ENCODE peak calls at places on chromosomes 6 and 20, in four cellular contexts. W is body of pancreas, I is AG10803, X is glutamatergic neuron. T is an unnamed sample.

GRCh38 chr20:60408435-60408834 is 450.2 kb downstream of the CDH26 start:
- DNase-seq in I (no peak), W (no peak), X (no peak), T (no peak)

GRCh38 chr6:164133095-164133494 is 718.6 kb downstream of the QKI start:
- DNase-seq in I (no peak), W (peak), X (no peak), T (no peak)

GRCh38 chr20:25237610-25238318 is 10.1 kb upstream of the PYGB start:
- DNase-seq in I (peak), W (peak), X (no peak), T (peak)

GRCh38 chr6:15962449-15962764 is 166.5 kb upstream of the MYLIP start:
- DNase-seq in W (no peak), I (peak), X (no peak), T (peak)

GRCh38 chr20:24682496-24683090 is 213.2 kb downstream of the SYNDIG1 start:
- DNase-seq in X (no peak), I (no peak), W (no peak), T (no peak)

GRCh38 chr20:52923123-52923543 is 49.0 kb upstream of the TSHZ2 start:
- DNase-seq in X (no peak), W (no peak), I (peak), T (no peak)

GRCh38 chr6:156776470-156776840 is 723 bp upstream of the ARID1B start:
- DNase-seq in X (no peak), I (no peak), W (peak), T (no peak)

GRCh38 chr6:29011276-29011734 is 6.2 kb upstream of the ZNF311 start:
- DNase-seq in I (peak), W (peak), X (peak), T (peak)

GRCh38 chr6:144283781-144284473 is 1.2 kb upstream of the UTRN start:
- DNase-seq in X (no peak), I (peak), W (no peak), T (peak)

GRCh38 chr20:36472656-36473071 is 68.7 kb upstream of the MYL9 start:
- DNase-seq in I (no peak), W (peak), X (no peak), T (no peak)

GRCh38 chr20:41649489-41649888 is 31.3 kb upstream of the CHD6 start:
- DNase-seq in X (no peak), W (no peak), I (no peak), T (no peak)

GRCh38 chr20:34604980-34605788 is 46.7 kb downstream of the MAP1LC3A start:
- DNase-seq in W (peak), I (peak), X (no peak), T (peak)

GRCh38 chr6:106360989-106361430 is 493 bp downstream of the CRYBG1 start:
- DNase-seq in I (no peak), X (peak), W (peak), T (no peak)

GRCh38 chr6:157376706-157377230 is 4.2 kb upstream of the ZDHHC14 start:
- DNase-seq in W (peak), I (peak), X (no peak), T (no peak)

GRCh38 chr20:3239026-3239866 is at the start of gene SLC4A11:
- DNase-seq in X (peak), I (peak), W (peak), T (peak)

GRCh38 chr6:56624046-56624727 is 18.5 kb downstream of the DST start:
- DNase-seq in W (no peak), X (no peak), I (no peak), T (no peak)

GRCh38 chr6:11650297-11650696 is 112.7 kb downstream of the TMEM170B start:
- DNase-seq in W (no peak), X (no peak), I (peak), T (peak)

GRCh38 chr6:20211037-20211940 is 980 bp downstream of the MBOAT1 start:
- DNase-seq in I (no peak), X (no peak), W (peak), T (peak)

GRCh38 chr6:11189865-11190624 is 42.4 kb downstream of the NEDD9 start:
- DNase-seq in I (no peak), X (no peak), W (no peak), T (no peak)

GRCh38 chr6:161226005-161226964 is 47.6 kb downstream of the AGPAT4 start:
- DNase-seq in I (no peak), X (no peak), W (no peak), T (peak)

GRCh38 chr20:42531675-42531985 is 658.1 kb downstream of the PTPRT start:
- DNase-seq in X (no peak), I (no peak), W (peak), T (no peak)

GRCh38 chr6:12020187-12020791 is 8.2 kb downstream of the HIVEP1 start:
- DNase-seq in I (no peak), X (no peak), W (no peak), T (no peak)

GRCh38 chr20:21767739-21768223 is 62.3 kb downstream of the PAX1 start:
- DNase-seq in W (peak), X (peak), I (no peak), T (no peak)

GRCh38 chr20:37336369-37337207 is 9.4 kb upstream of the SRC start:
- DNase-seq in W (peak), X (no peak), I (peak), T (no peak)

GRCh38 chr6:31438222-31438621 is 34.8 kb downstream of the MICA start:
- DNase-seq in I (no peak), W (no peak), X (no peak), T (no peak)

GRCh38 chr20:38833857-38834164 is 28.3 kb downstream of the PPP1R16B start:
- DNase-seq in X (no peak), W (no peak), I (no peak), T (no peak)

GRCh38 chr6:108127826-108128225 is 38.0 kb upstream of the NR2E1 start:
- DNase-seq in I (no peak), W (peak), X (no peak), T (no peak)